ENCODE peak calls at places on chromosomes 1 and 21, in eight cellular contexts. One of them, this sample, is unnamed.

GRCh38 chr1:36458910-36459309 is 5.3 kb downstream of the MRPS15 start:
- DNase-seq in A673: no peak
- DNase-seq in NCI-H1694 treated with DMSO at 0.1 percent for 48 hours: no peak
- DNase-seq in AG10803: no peak
- DNase-seq in CD4-positive, alpha-beta memory T cell: no peak
- DNase-seq in foreskin fibroblast: no peak
- DNase-seq in fibroblast of pulmonary artery: no peak
- DNase-seq in AG09319: no peak
- DNase-seq in this sample: no peak

GRCh38 chr1:41474490-41475271 is 9.8 kb downstream of the EDN2 start:
- DNase-seq in A673: peak
- DNase-seq in NCI-H1694 treated with DMSO at 0.1 percent for 48 hours: peak
- DNase-seq in AG10803: no peak
- DNase-seq in CD4-positive, alpha-beta memory T cell: no peak
- DNase-seq in foreskin fibroblast: no peak
- DNase-seq in fibroblast of pulmonary artery: no peak
- DNase-seq in AG09319: no peak
- DNase-seq in this sample: no peak

GRCh38 chr1:171841931-171842723 is 829 bp downstream of the DNM3 start:
- DNase-seq in A673: no peak
- DNase-seq in NCI-H1694 treated with DMSO at 0.1 percent for 48 hours: no peak
- DNase-seq in AG10803: peak
- DNase-seq in CD4-positive, alpha-beta memory T cell: peak
- DNase-seq in foreskin fibroblast: no peak
- DNase-seq in fibroblast of pulmonary artery: no peak
- DNase-seq in AG09319: no peak
- DNase-seq in this sample: peak

GRCh38 chr1:79633456-79633855 is 626.9 kb upstream of the ADGRL4 start:
- DNase-seq in A673: no peak
- DNase-seq in NCI-H1694 treated with DMSO at 0.1 percent for 48 hours: no peak
- DNase-seq in AG10803: peak
- DNase-seq in CD4-positive, alpha-beta memory T cell: no peak
- DNase-seq in foreskin fibroblast: peak
- DNase-seq in fibroblast of pulmonary artery: peak
- DNase-seq in AG09319: peak
- DNase-seq in this sample: no peak

GRCh38 chr1:204155881-204156280 is 4.0 kb upstream of the ETNK2 start:
- DNase-seq in A673: no peak
- DNase-seq in NCI-H1694 treated with DMSO at 0.1 percent for 48 hours: no peak
- DNase-seq in AG10803: no peak
- DNase-seq in CD4-positive, alpha-beta memory T cell: no peak
- DNase-seq in foreskin fibroblast: no peak
- DNase-seq in fibroblast of pulmonary artery: no peak
- DNase-seq in AG09319: no peak
- DNase-seq in this sample: no peak

GRCh38 chr1:235841938-235842545 is 24.7 kb downstream of the LYST start:
- DNase-seq in A673: no peak
- DNase-seq in NCI-H1694 treated with DMSO at 0.1 percent for 48 hours: no peak
- DNase-seq in AG10803: no peak
- DNase-seq in CD4-positive, alpha-beta memory T cell: no peak
- DNase-seq in foreskin fibroblast: no peak
- DNase-seq in fibroblast of pulmonary artery: no peak
- DNase-seq in AG09319: no peak
- DNase-seq in this sample: no peak

GRCh38 chr1:153733970-153734369 is 6.1 kb downstream of the INTS3 start:
- DNase-seq in A673: no peak
- DNase-seq in NCI-H1694 treated with DMSO at 0.1 percent for 48 hours: no peak
- DNase-seq in AG10803: no peak
- DNase-seq in CD4-positive, alpha-beta memory T cell: no peak
- DNase-seq in foreskin fibroblast: no peak
- DNase-seq in fibroblast of pulmonary artery: no peak
- DNase-seq in AG09319: no peak
- DNase-seq in this sample: no peak

GRCh38 chr21:41612674-41613250 is 104.8 kb upstream of the TMPRSS2 start:
- DNase-seq in A673: peak
- DNase-seq in NCI-H1694 treated with DMSO at 0.1 percent for 48 hours: no peak
- DNase-seq in AG10803: peak
- DNase-seq in CD4-positive, alpha-beta memory T cell: no peak
- DNase-seq in foreskin fibroblast: peak
- DNase-seq in fibroblast of pulmonary artery: peak
- DNase-seq in AG09319: peak
- DNase-seq in this sample: peak

GRCh38 chr1:181134543-181135461 is 46.3 kb downstream of the IER5 start:
- DNase-seq in A673: peak
- DNase-seq in NCI-H1694 treated with DMSO at 0.1 percent for 48 hours: no peak
- DNase-seq in AG10803: peak
- DNase-seq in CD4-positive, alpha-beta memory T cell: no peak
- DNase-seq in foreskin fibroblast: peak
- DNase-seq in fibroblast of pulmonary artery: peak
- DNase-seq in AG09319: peak
- DNase-seq in this sample: no peak

GRCh38 chr1:54247858-54248257 is 47.9 kb downstream of the MRPL37 start:
- DNase-seq in A673: no peak
- DNase-seq in NCI-H1694 treated with DMSO at 0.1 percent for 48 hours: no peak
- DNase-seq in AG10803: no peak
- DNase-seq in CD4-positive, alpha-beta memory T cell: no peak
- DNase-seq in foreskin fibroblast: no peak
- DNase-seq in fibroblast of pulmonary artery: no peak
- DNase-seq in AG09319: no peak
- DNase-seq in this sample: no peak

GRCh38 chr1:111733183-111733995 is 5.8 kb downstream of the INKA2 start:
- DNase-seq in A673: no peak
- DNase-seq in NCI-H1694 treated with DMSO at 0.1 percent for 48 hours: no peak
- DNase-seq in AG10803: peak
- DNase-seq in CD4-positive, alpha-beta memory T cell: no peak
- DNase-seq in foreskin fibroblast: peak
- DNase-seq in fibroblast of pulmonary artery: peak
- DNase-seq in AG09319: peak
- DNase-seq in this sample: peak

GRCh38 chr1:183101841-183102276 is 78.6 kb downstream of the LAMC1 start:
- DNase-seq in A673: no peak
- DNase-seq in NCI-H1694 treated with DMSO at 0.1 percent for 48 hours: no peak
- DNase-seq in AG10803: peak
- DNase-seq in CD4-positive, alpha-beta memory T cell: peak
- DNase-seq in foreskin fibroblast: no peak
- DNase-seq in fibroblast of pulmonary artery: no peak
- DNase-seq in AG09319: no peak
- DNase-seq in this sample: no peak

GRCh38 chr1:107695341-107695740 is 269.6 kb downstream of the VAV3 start:
- DNase-seq in A673: no peak
- DNase-seq in NCI-H1694 treated with DMSO at 0.1 percent for 48 hours: no peak
- DNase-seq in AG10803: peak
- DNase-seq in CD4-positive, alpha-beta memory T cell: no peak
- DNase-seq in foreskin fibroblast: no peak
- DNase-seq in fibroblast of pulmonary artery: no peak
- DNase-seq in AG09319: no peak
- DNase-seq in this sample: no peak

GRCh38 chr1:94633051-94633450 is 91.5 kb upstream of the F3 start:
- DNase-seq in A673: no peak
- DNase-seq in NCI-H1694 treated with DMSO at 0.1 percent for 48 hours: no peak
- DNase-seq in AG10803: peak
- DNase-seq in CD4-positive, alpha-beta memory T cell: no peak
- DNase-seq in foreskin fibroblast: peak
- DNase-seq in fibroblast of pulmonary artery: peak
- DNase-seq in AG09319: peak
- DNase-seq in this sample: no peak

GRCh38 chr1:39574646-39575045 is 1.9 kb downstream of the PABPC4 start:
- DNase-seq in A673: no peak
- DNase-seq in NCI-H1694 treated with DMSO at 0.1 percent for 48 hours: no peak
- DNase-seq in AG10803: no peak
- DNase-seq in CD4-positive, alpha-beta memory T cell: no peak
- DNase-seq in foreskin fibroblast: no peak
- DNase-seq in fibroblast of pulmonary artery: no peak
- DNase-seq in AG09319: no peak
- DNase-seq in this sample: peak

GRCh38 chr1:2395245-2395644 is 3.6 kb downstream of the RER1 start:
- DNase-seq in A673: no peak
- DNase-seq in NCI-H1694 treated with DMSO at 0.1 percent for 48 hours: no peak
- DNase-seq in AG10803: no peak
- DNase-seq in CD4-positive, alpha-beta memory T cell: no peak
- DNase-seq in foreskin fibroblast: no peak
- DNase-seq in fibroblast of pulmonary artery: no peak
- DNase-seq in AG09319: no peak
- DNase-seq in this sample: no peak

GRCh38 chr1:237258871-237259270 is 216.9 kb downstream of the RYR2 start:
- DNase-seq in A673: no peak
- DNase-seq in NCI-H1694 treated with DMSO at 0.1 percent for 48 hours: peak
- DNase-seq in AG10803: no peak
- DNase-seq in CD4-positive, alpha-beta memory T cell: no peak
- DNase-seq in foreskin fibroblast: no peak
- DNase-seq in fibroblast of pulmonary artery: no peak
- DNase-seq in AG09319: no peak
- DNase-seq in this sample: no peak

GRCh38 chr1:44101356-44101755 is 17.3 kb upstream of the KLF17 start:
- DNase-seq in A673: no peak
- DNase-seq in NCI-H1694 treated with DMSO at 0.1 percent for 48 hours: no peak
- DNase-seq in AG10803: no peak
- DNase-seq in CD4-positive, alpha-beta memory T cell: no peak
- DNase-seq in foreskin fibroblast: no peak
- DNase-seq in fibroblast of pulmonary artery: peak
- DNase-seq in AG09319: no peak
- DNase-seq in this sample: no peak

GRCh38 chr1:234089396-234089795 is 184.9 kb downstream of the SLC35F3 start:
- DNase-seq in A673: no peak
- DNase-seq in NCI-H1694 treated with DMSO at 0.1 percent for 48 hours: no peak
- DNase-seq in AG10803: no peak
- DNase-seq in CD4-positive, alpha-beta memory T cell: no peak
- DNase-seq in foreskin fibroblast: no peak
- DNase-seq in fibroblast of pulmonary artery: no peak
- DNase-seq in AG09319: no peak
- DNase-seq in this sample: no peak

GRCh38 chr1:69858534-69858933 is 290.8 kb downstream of the LRRC7 start:
- DNase-seq in A673: peak
- DNase-seq in NCI-H1694 treated with DMSO at 0.1 percent for 48 hours: no peak
- DNase-seq in AG10803: no peak
- DNase-seq in CD4-positive, alpha-beta memory T cell: no peak
- DNase-seq in foreskin fibroblast: no peak
- DNase-seq in fibroblast of pulmonary artery: no peak
- DNase-seq in AG09319: no peak
- DNase-seq in this sample: no peak

GRCh38 chr1:182146286-182146685 is 84.8 kb upstream of the ZNF648 start:
- DNase-seq in A673: no peak
- DNase-seq in NCI-H1694 treated with DMSO at 0.1 percent for 48 hours: no peak
- DNase-seq in AG10803: no peak
- DNase-seq in CD4-positive, alpha-beta memory T cell: no peak
- DNase-seq in foreskin fibroblast: no peak
- DNase-seq in fibroblast of pulmonary artery: no peak
- DNase-seq in AG09319: no peak
- DNase-seq in this sample: no peak

GRCh38 chr1:67988066-67988465 is 62.4 kb downstream of the DIRAS3 start:
- DNase-seq in A673: no peak
- DNase-seq in NCI-H1694 treated with DMSO at 0.1 percent for 48 hours: no peak
- DNase-seq in AG10803: peak
- DNase-seq in CD4-positive, alpha-beta memory T cell: no peak
- DNase-seq in foreskin fibroblast: no peak
- DNase-seq in fibroblast of pulmonary artery: peak
- DNase-seq in AG09319: no peak
- DNase-seq in this sample: no peak

GRCh38 chr1:61330571-61330970 is 248.2 kb downstream of the NFIA start:
- DNase-seq in A673: no peak
- DNase-seq in NCI-H1694 treated with DMSO at 0.1 percent for 48 hours: no peak
- DNase-seq in AG10803: no peak
- DNase-seq in CD4-positive, alpha-beta memory T cell: no peak
- DNase-seq in foreskin fibroblast: no peak
- DNase-seq in fibroblast of pulmonary artery: no peak
- DNase-seq in AG09319: no peak
- DNase-seq in this sample: no peak

GRCh38 chr1:11749203-11749689 is 12.7 kb upstream of the C1orf167 start:
- DNase-seq in A673: peak
- DNase-seq in NCI-H1694 treated with DMSO at 0.1 percent for 48 hours: no peak
- DNase-seq in AG10803: no peak
- DNase-seq in CD4-positive, alpha-beta memory T cell: peak
- DNase-seq in foreskin fibroblast: no peak
- DNase-seq in fibroblast of pulmonary artery: peak
- DNase-seq in AG09319: no peak
- DNase-seq in this sample: no peak

GRCh38 chr21:16241500-16241963 is 511.8 kb downstream of the USP25 start:
- DNase-seq in A673: peak
- DNase-seq in NCI-H1694 treated with DMSO at 0.1 percent for 48 hours: no peak
- DNase-seq in AG10803: no peak
- DNase-seq in CD4-positive, alpha-beta memory T cell: no peak
- DNase-seq in foreskin fibroblast: no peak
- DNase-seq in fibroblast of pulmonary artery: peak
- DNase-seq in AG09319: no peak
- DNase-seq in this sample: no peak

GRCh38 chr1:6444377-6444776 is 19.8 kb downstream of the ESPN start:
- DNase-seq in A673: no peak
- DNase-seq in NCI-H1694 treated with DMSO at 0.1 percent for 48 hours: no peak
- DNase-seq in AG10803: no peak
- DNase-seq in CD4-positive, alpha-beta memory T cell: no peak
- DNase-seq in foreskin fibroblast: no peak
- DNase-seq in fibroblast of pulmonary artery: no peak
- DNase-seq in AG09319: no peak
- DNase-seq in this sample: no peak

GRCh38 chr1:24107462-24108225 is 4.3 kb downstream of the MYOM3 start:
- DNase-seq in A673: no peak
- DNase-seq in NCI-H1694 treated with DMSO at 0.1 percent for 48 hours: no peak
- DNase-seq in AG10803: peak
- DNase-seq in CD4-positive, alpha-beta memory T cell: no peak
- DNase-seq in foreskin fibroblast: no peak
- DNase-seq in fibroblast of pulmonary artery: peak
- DNase-seq in AG09319: no peak
- DNase-seq in this sample: no peak

GRCh38 chr21:22993822-22994574 is 1995.8 kb downstream of the NCAM2 start:
- DNase-seq in A673: no peak
- DNase-seq in NCI-H1694 treated with DMSO at 0.1 percent for 48 hours: no peak
- DNase-seq in AG10803: no peak
- DNase-seq in CD4-positive, alpha-beta memory T cell: no peak
- DNase-seq in foreskin fibroblast: no peak
- DNase-seq in fibroblast of pulmonary artery: no peak
- DNase-seq in AG09319: no peak
- DNase-seq in this sample: no peak

GRCh38 chr1:178867670-178868069 is 3.2 kb downstream of the ANGPTL1 start:
- DNase-seq in A673: no peak
- DNase-seq in NCI-H1694 treated with DMSO at 0.1 percent for 48 hours: no peak
- DNase-seq in AG10803: peak
- DNase-seq in CD4-positive, alpha-beta memory T cell: no peak
- DNase-seq in foreskin fibroblast: no peak
- DNase-seq in fibroblast of pulmonary artery: peak
- DNase-seq in AG09319: no peak
- DNase-seq in this sample: no peak

GRCh38 chr21:33543505-33544129 is 779 bp downstream of the SON start:
- DNase-seq in A673: no peak
- DNase-seq in NCI-H1694 treated with DMSO at 0.1 percent for 48 hours: no peak
- DNase-seq in AG10803: no peak
- DNase-seq in CD4-positive, alpha-beta memory T cell: no peak
- DNase-seq in foreskin fibroblast: no peak
- DNase-seq in fibroblast of pulmonary artery: no peak
- DNase-seq in AG09319: no peak
- DNase-seq in this sample: peak

GRCh38 chr1:19453843-19454242 is 31.5 kb downstream of the CAPZB start:
- DNase-seq in A673: peak
- DNase-seq in NCI-H1694 treated with DMSO at 0.1 percent for 48 hours: no peak
- DNase-seq in AG10803: no peak
- DNase-seq in CD4-positive, alpha-beta memory T cell: no peak
- DNase-seq in foreskin fibroblast: no peak
- DNase-seq in fibroblast of pulmonary artery: no peak
- DNase-seq in AG09319: no peak
- DNase-seq in this sample: no peak

GRCh38 chr1:6148497-6149241 is 31.5 kb downstream of the CHD5 start:
- DNase-seq in A673: peak
- DNase-seq in NCI-H1694 treated with DMSO at 0.1 percent for 48 hours: no peak
- DNase-seq in AG10803: no peak
- DNase-seq in CD4-positive, alpha-beta memory T cell: peak
- DNase-seq in foreskin fibroblast: peak
- DNase-seq in fibroblast of pulmonary artery: peak
- DNase-seq in AG09319: no peak
- DNase-seq in this sample: peak